ENCODE peak calls at places on chromosomes 12 and 14, in four cellular contexts. One of them, this sample, is unnamed.

GRCh38 chr14:52318829-52319604 is 4.9 kb downstream of the PTGER2 start:
- DNase-seq in K562: no peak
- DNase-seq in GM12878: no peak
- DNase-seq in HepG2: no peak
- DNase-seq in this sample: no peak

GRCh38 chr12:125140918-125141573 is 75.8 kb downstream of the AACS start:
- DNase-seq in K562: no peak
- DNase-seq in GM12878: no peak
- DNase-seq in HepG2: no peak
- DNase-seq in this sample: no peak

GRCh38 chr14:102602421-102603292 is 10.2 kb downstream of the RCOR1 start:
- DNase-seq in K562: no peak
- DNase-seq in GM12878: no peak
- DNase-seq in HepG2: no peak
- DNase-seq in this sample: no peak

GRCh38 chr12:71755146-71755892 is 656 bp downstream of the RAB21 start:
- DNase-seq in K562: no peak
- DNase-seq in GM12878: peak
- DNase-seq in HepG2: peak
- DNase-seq in this sample: no peak

GRCh38 chr12:99648183-99648582 is 630 bp downstream of the GARIN6 start:
- DNase-seq in K562: no peak
- DNase-seq in GM12878: no peak
- DNase-seq in HepG2: no peak
- DNase-seq in this sample: no peak

GRCh38 chr14:94675036-94675435 is 62.8 kb downstream of the SERPINA3 start:
- DNase-seq in K562: no peak
- DNase-seq in GM12878: no peak
- DNase-seq in HepG2: no peak
- DNase-seq in this sample: no peak

GRCh38 chr12:108798551-108799221 is 58.7 kb downstream of the SSH1 start:
- DNase-seq in K562: no peak
- DNase-seq in GM12878: no peak
- DNase-seq in HepG2: no peak
- DNase-seq in this sample: no peak

GRCh38 chr14:100340454-100340813 is 17.3 kb downstream of the SLC25A47 start:
- DNase-seq in K562: no peak
- DNase-seq in GM12878: no peak
- DNase-seq in HepG2: no peak
- DNase-seq in this sample: no peak

GRCh38 chr12:132658149-132658905 is 28.8 kb downstream of the POLE start:
- DNase-seq in K562: no peak
- DNase-seq in GM12878: no peak
- DNase-seq in HepG2: no peak
- DNase-seq in this sample: no peak

DNA sequence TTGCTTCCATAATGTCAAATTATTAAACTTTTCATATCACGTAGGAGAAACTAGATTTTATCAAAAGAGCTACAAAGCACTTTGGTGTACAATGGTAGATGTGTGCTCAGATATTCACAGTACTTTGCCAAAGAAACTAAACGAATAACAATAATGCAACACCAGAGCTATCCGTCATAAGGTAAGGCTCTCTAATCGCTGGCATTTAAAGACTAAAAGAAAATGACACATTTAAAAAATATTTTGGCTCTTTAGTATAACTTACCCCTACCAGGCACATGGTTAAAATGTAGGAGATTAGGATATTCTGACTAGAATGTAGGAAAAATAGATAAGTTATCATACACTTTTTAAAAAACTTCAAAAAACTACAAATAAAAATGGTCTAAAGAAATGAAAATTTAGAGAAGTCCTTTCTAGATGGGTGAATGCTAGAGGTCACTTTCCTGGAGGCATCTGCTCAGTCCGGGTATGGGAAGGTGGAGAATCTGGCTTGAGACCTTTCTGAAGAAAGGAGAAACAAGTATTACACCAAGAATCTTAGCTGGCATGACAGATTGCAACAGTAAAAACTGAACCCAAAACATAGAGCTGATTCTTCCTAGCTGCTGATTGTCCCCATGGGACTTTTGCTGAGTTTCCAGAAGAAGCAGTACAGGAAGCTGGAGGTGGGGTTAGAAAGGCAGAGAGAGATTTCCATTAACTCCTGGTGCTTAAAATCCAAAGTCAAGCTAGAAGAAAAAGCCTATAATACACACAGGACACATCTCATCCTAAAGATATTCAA is 67.9 kb downstream of the FAR2 start:
- DNase-seq in K562: no peak
- DNase-seq in GM12878: no peak
- DNase-seq in HepG2: no peak
- DNase-seq in this sample: no peak
- TF ChIP-seq CREM in K562: no peak
- TF ChIP-seq CREM in GM12878: no peak
- TF ChIP-seq CREM in HepG2: no peak
- TF ChIP-seq CREM in this sample: no peak

DNA sequence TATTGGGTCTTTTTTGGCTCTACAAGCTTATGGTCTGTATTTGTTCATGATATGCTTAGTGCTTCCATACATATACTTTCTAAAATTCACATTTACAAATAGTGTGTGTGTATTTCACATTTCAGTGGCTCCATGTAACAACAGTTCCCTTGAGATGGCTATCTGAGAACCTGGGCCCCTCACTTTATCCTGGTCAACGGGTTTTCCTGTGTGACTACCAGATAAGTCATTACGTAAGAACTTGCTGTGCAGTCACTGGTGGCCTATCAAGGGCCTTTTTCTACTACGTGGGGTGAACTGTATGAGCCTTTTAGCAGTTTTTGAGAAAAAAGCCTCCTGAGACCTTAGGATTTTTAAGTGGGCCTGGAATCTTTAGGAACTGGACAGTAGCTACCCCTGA is 454.1 kb downstream of the PCNX1 start:
- DNase-seq in K562: peak
- DNase-seq in GM12878: no peak
- DNase-seq in HepG2: peak
- DNase-seq in this sample: no peak
- TF ChIP-seq NR2C2 in K562: no peak
- TF ChIP-seq NR2C2 in GM12878: no peak
- TF ChIP-seq NR2C2 in HepG2: no peak
- TF ChIP-seq NR2C2 in this sample: no peak

GRCh38 chr12:30823140-30823669 is 68.5 kb upstream of the CAPRIN2 start:
- DNase-seq in K562: no peak
- DNase-seq in GM12878: no peak
- DNase-seq in HepG2: no peak
- DNase-seq in this sample: peak
- TF ChIP-seq ATF3 in K562: no peak
- TF ChIP-seq ATF3 in GM12878: no peak
- TF ChIP-seq ATF3 in HepG2: no peak
- TF ChIP-seq ATF3 in this sample: no peak

GRCh38 chr12:111311011-111311410 is 57.9 kb downstream of the PHETA1 start:
- DNase-seq in K562: no peak
- DNase-seq in GM12878: no peak
- DNase-seq in HepG2: no peak
- DNase-seq in this sample: no peak

GRCh38 chr12:111309584-111309983 is 59.3 kb downstream of the PHETA1 start:
- DNase-seq in K562: no peak
- DNase-seq in GM12878: no peak
- DNase-seq in HepG2: no peak
- DNase-seq in this sample: no peak

GRCh38 chr12:111310076-111310870 is 58.6 kb downstream of the PHETA1 start:
- DNase-seq in K562: no peak
- DNase-seq in GM12878: no peak
- DNase-seq in HepG2: no peak
- DNase-seq in this sample: no peak

GRCh38 chr12:111312016-111312415 is 56.9 kb downstream of the PHETA1 start:
- DNase-seq in K562: no peak
- DNase-seq in GM12878: no peak
- DNase-seq in HepG2: no peak
- DNase-seq in this sample: no peak

DNA sequence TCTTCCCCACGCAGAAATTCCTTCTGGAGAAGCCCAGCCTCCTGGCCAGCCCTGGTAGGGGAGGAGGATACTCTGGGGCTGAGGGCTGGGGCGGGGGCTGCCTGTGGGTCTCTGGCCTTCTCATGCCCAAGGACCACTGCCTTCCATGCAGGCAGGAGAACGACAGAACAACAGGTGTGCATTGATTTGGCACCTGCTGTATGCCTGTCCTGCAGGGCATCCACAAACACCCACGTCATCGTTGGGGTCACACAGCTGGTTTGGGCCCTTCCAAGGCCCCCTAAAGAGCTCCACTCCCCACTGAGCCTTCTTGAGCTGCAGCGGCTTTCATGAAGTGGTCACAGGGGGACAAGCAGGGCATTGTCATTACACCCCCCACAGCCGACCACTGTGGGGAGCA is 60.4 kb downstream of the PHETA1 start:
- DNase-seq in K562: no peak
- DNase-seq in GM12878: no peak
- DNase-seq in HepG2: no peak
- DNase-seq in this sample: no peak
- TF ChIP-seq CREM in K562: no peak
- TF ChIP-seq CREM in GM12878: no peak
- TF ChIP-seq CREM in HepG2: no peak
- TF ChIP-seq CREM in this sample: no peak

DNA sequence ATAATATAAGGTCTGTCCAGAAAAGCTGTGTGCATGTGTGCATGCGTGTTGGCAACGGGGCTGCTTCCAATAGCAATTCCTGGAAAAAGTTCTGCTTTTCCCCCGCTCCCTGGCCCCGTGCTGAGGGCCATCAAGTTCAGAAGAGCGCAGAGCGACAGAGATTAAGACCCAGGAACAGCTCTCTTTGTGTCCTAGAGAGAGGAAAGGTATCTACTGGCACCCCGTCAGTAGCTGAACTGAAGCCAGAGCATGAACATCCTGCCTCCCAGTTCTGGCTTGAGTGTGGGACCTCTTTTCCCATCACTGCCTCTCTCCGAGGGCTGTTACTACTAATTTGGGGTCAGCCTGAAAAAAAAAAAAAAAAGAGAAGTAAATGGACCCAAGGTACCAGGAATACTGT is 15.5 kb downstream of the HDAC7 start:
- DNase-seq in K562: no peak
- DNase-seq in GM12878: no peak
- DNase-seq in HepG2: no peak
- DNase-seq in this sample: no peak
- TF ChIP-seq NR2C2 in K562: no peak
- TF ChIP-seq NR2C2 in GM12878: no peak
- TF ChIP-seq NR2C2 in HepG2: no peak
- TF ChIP-seq NR2C2 in this sample: no peak